ENCODE peak calls at places on chromosomes 6 and 20, in seven cellular contexts. One of them, this sample, is unnamed.

GRCh38 chr6:87127737-87128136 is 27.6 kb upstream of the ZNF292 start:
- DNase-seq in NCI-H2171 treated with DMSO at 0.1 percent for 48 hours: no peak
- DNase-seq in AG10803: no peak
- DNase-seq in aorta: no peak
- DNase-seq in HTR-8/SVneo: no peak
- DNase-seq in CD8-positive, alpha-beta memory T cell: no peak
- DNase-seq in CD8-positive, alpha-beta T cell: no peak
- DNase-seq in this sample: no peak

GRCh38 chr6:223763-224162 is 68.5 kb upstream of the DUSP22 start:
- DNase-seq in aorta: no peak
- DNase-seq in HTR-8/SVneo: no peak
- DNase-seq in CD8-positive, alpha-beta T cell: no peak
- DNase-seq in CD8-positive, alpha-beta memory T cell: no peak
- DNase-seq in AG10803: peak
- DNase-seq in NCI-H2171 treated with DMSO at 0.1 percent for 48 hours: no peak
- DNase-seq in this sample: no peak

GRCh38 chr6:43211960-43212359 is 17.3 kb downstream of the DNPH1 start:
- DNase-seq in CD8-positive, alpha-beta memory T cell: no peak
- DNase-seq in AG10803: no peak
- DNase-seq in NCI-H2171 treated with DMSO at 0.1 percent for 48 hours: no peak
- DNase-seq in HTR-8/SVneo: no peak
- DNase-seq in aorta: no peak
- DNase-seq in CD8-positive, alpha-beta T cell: no peak
- DNase-seq in this sample: no peak

GRCh38 chr20:35085477-35086225 is 7.0 kb downstream of the TRPC4AP start:
- DNase-seq in AG10803: no peak
- DNase-seq in aorta: no peak
- DNase-seq in NCI-H2171 treated with DMSO at 0.1 percent for 48 hours: no peak
- DNase-seq in HTR-8/SVneo: no peak
- DNase-seq in CD8-positive, alpha-beta T cell: no peak
- DNase-seq in CD8-positive, alpha-beta memory T cell: peak
- DNase-seq in this sample: no peak

GRCh38 chr20:62368629-62369507 is 1.8 kb upstream of the LAMA5 start:
- DNase-seq in HTR-8/SVneo: peak
- DNase-seq in CD8-positive, alpha-beta memory T cell: no peak
- DNase-seq in AG10803: no peak
- DNase-seq in CD8-positive, alpha-beta T cell: no peak
- DNase-seq in aorta: no peak
- DNase-seq in NCI-H2171 treated with DMSO at 0.1 percent for 48 hours: no peak
- DNase-seq in this sample: peak

GRCh38 chr6:165365371-165365770 is 56.0 kb upstream of the C6orf118 start:
- DNase-seq in CD8-positive, alpha-beta memory T cell: no peak
- DNase-seq in HTR-8/SVneo: no peak
- DNase-seq in AG10803: no peak
- DNase-seq in CD8-positive, alpha-beta T cell: no peak
- DNase-seq in aorta: no peak
- DNase-seq in NCI-H2171 treated with DMSO at 0.1 percent for 48 hours: no peak
- DNase-seq in this sample: no peak

GRCh38 chr6:14724546-14724945 is 521.3 kb upstream of the JARID2 start:
- DNase-seq in CD8-positive, alpha-beta T cell: no peak
- DNase-seq in CD8-positive, alpha-beta memory T cell: no peak
- DNase-seq in AG10803: no peak
- DNase-seq in NCI-H2171 treated with DMSO at 0.1 percent for 48 hours: no peak
- DNase-seq in aorta: no peak
- DNase-seq in HTR-8/SVneo: no peak
- DNase-seq in this sample: no peak

GRCh38 chr20:1326031-1326930 is 2.7 kb downstream of the SDCBP2 start:
- DNase-seq in CD8-positive, alpha-beta memory T cell: no peak
- DNase-seq in NCI-H2171 treated with DMSO at 0.1 percent for 48 hours: no peak
- DNase-seq in aorta: no peak
- DNase-seq in CD8-positive, alpha-beta T cell: peak
- DNase-seq in HTR-8/SVneo: no peak
- DNase-seq in AG10803: peak
- DNase-seq in this sample: peak

GRCh38 chr6:6654599-6655575 is 66.4 kb downstream of the LY86 start:
- DNase-seq in AG10803: peak
- DNase-seq in NCI-H2171 treated with DMSO at 0.1 percent for 48 hours: no peak
- DNase-seq in CD8-positive, alpha-beta T cell: no peak
- DNase-seq in HTR-8/SVneo: no peak
- DNase-seq in aorta: peak
- DNase-seq in CD8-positive, alpha-beta memory T cell: peak
- DNase-seq in this sample: no peak

GRCh38 chr6:14258695-14259655 is 141.4 kb downstream of the CD83 start:
- DNase-seq in CD8-positive, alpha-beta memory T cell: no peak
- DNase-seq in aorta: no peak
- DNase-seq in NCI-H2171 treated with DMSO at 0.1 percent for 48 hours: peak
- DNase-seq in HTR-8/SVneo: no peak
- DNase-seq in AG10803: no peak
- DNase-seq in CD8-positive, alpha-beta T cell: no peak
- DNase-seq in this sample: no peak

GRCh38 chr6:166826264-166826663 is 130.1 kb downstream of the RNASET2 start:
- DNase-seq in AG10803: peak
- DNase-seq in CD8-positive, alpha-beta memory T cell: no peak
- DNase-seq in HTR-8/SVneo: peak
- DNase-seq in NCI-H2171 treated with DMSO at 0.1 percent for 48 hours: no peak
- DNase-seq in CD8-positive, alpha-beta T cell: no peak
- DNase-seq in aorta: no peak
- DNase-seq in this sample: no peak

This sample was measured in COLO829.